ENCODE peak calls at places on chromosomes 16 and 17, in nine cellular contexts. M is A549, Y is HCT116, T is K562, W is GM23338, R is SK-N-SH, N is HL-60, Q is GM12878, O is HepG2. D is an unnamed sample.

GRCh38 chr17:48544356-48545021 is 420 bp downstream of the HOXB2 start:
- DNase-seq in M (no peak), Y (no peak), T (peak; percentile 61), W (peak; percentile 77), R (no peak), N (no peak), Q (no peak), O (no peak), D (no peak)

GRCh38 chr16:361872-362701 is 8.3 kb downstream of the MRPL28 start:
- DNase-seq in M (peak; percentile 94), Y (peak; percentile 43), T (peak; percentile 57), W (peak; percentile 92), R (peak; percentile 90), N (peak; percentile 84), Q (no peak), O (peak; percentile 75), D (peak; percentile 47)

GRCh38 chr17:30363715-30364202 is 15.0 kb upstream of the CPD start:
- DNase-seq in M (no peak), Y (no peak), T (no peak), W (no peak), R (no peak), N (peak; percentile 97), Q (peak; percentile 99), O (no peak), D (peak; percentile 65)

GRCh38 chr16:24508614-24509013 is 30.8 kb upstream of the RBBP6 start:
- DNase-seq in M (no peak), Y (no peak), T (no peak), W (no peak), R (no peak), N (no peak), Q (no peak), O (no peak), D (no peak)

GRCh38 chr16:81582655-81583441 is 138.2 kb downstream of the CMIP start:
- DNase-seq in M (no peak), Y (no peak), T (no peak), W (no peak), R (no peak), N (no peak), Q (no peak), O (peak; percentile 79), D (no peak)

GRCh38 chr16:20241321-20241720 is 86.0 kb downstream of the GP2 start:
- DNase-seq in M (no peak), Y (no peak), T (no peak), W (no peak), R (no peak), N (peak; percentile 63), Q (no peak), O (no peak), D (no peak)

GRCh38 chr16:69726313-69727060 is at the start of gene NQO1:
- DNase-seq in M (peak; percentile 95), Y (peak; percentile 92), T (peak; percentile 96), W (peak; percentile 98), R (peak; percentile 94), N (peak; percentile 93), Q (peak; percentile 81), O (peak; percentile 96), D (peak; percentile 83)

GRCh38 chr17:65498831-65499230 is 62.6 kb downstream of the AXIN2 start:
- DNase-seq in M (no peak), Y (no peak), T (no peak), W (no peak), R (no peak), N (no peak), Q (no peak), O (no peak), D (no peak)

GRCh38 chr17:19316756-19317358 is 45.7 kb downstream of the B9D1 start:
- DNase-seq in M (no peak), Y (no peak), T (no peak), W (no peak), R (no peak), N (no peak), Q (no peak), O (no peak), D (no peak)

GRCh38 chr17:64092952-64093451 is 36.9 kb downstream of the ERN1 start:
- DNase-seq in M (no peak), Y (no peak), T (no peak), W (no peak), R (no peak), N (peak; percentile 67), Q (no peak), O (peak; percentile 17), D (no peak)

GRCh38 chr16:24580665-24581064 is 41.3 kb downstream of the RBBP6 start:
- DNase-seq in M (peak; percentile 33), Y (no peak), T (no peak), W (no peak), R (peak; percentile 41), N (no peak), Q (no peak), O (no peak), D (peak; percentile 15)

GRCh38 chr17:17254026-17254425 is 17.1 kb upstream of the FLCN start:
- DNase-seq in M (no peak), Y (no peak), T (no peak), W (no peak), R (no peak), N (peak; percentile 29), Q (no peak), O (no peak), D (no peak)

DNA sequence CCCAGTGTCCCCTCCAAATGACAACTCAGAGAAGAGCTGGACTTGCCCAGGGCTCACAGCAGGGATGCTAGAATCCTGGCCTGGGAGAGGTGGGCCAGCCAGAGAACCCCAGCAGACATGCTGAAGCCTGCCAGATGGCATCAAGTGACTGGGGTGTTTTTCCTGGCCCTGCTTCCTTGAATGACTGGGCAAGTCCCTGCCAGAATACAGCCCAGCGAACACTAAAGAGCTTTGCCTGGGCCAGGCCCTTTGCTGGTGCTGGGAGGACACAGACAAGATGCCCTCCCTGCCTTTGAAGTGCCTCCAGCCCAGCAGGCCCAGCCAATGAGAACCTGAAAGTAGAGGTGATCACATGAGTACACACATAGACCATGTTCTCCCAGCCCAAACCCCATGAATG is 11.5 kb downstream of the ZNF319 start:
- DNase-seq in M (no peak), Y (no peak), T (no peak), W (no peak), R (no peak), N (no peak), Q (no peak), O (no peak), D (no peak)
- TF ChIP-seq REST in M (no peak), Y (no peak), T (no peak), W (no peak), R (no peak), N (no peak), Q (no peak), O (no peak), D (no peak)

GRCh38 chr16:4865231-4865860 is 18.1 kb downstream of the UBN1 start:
- DNase-seq in M (no peak), Y (no peak), T (no peak), W (no peak), R (no peak), N (no peak), Q (no peak), O (no peak), D (no peak)
- TF ChIP-seq REST in M (no peak), Y (no peak), T (no peak), W (no peak), R (no peak), N (no peak), Q (no peak), O (no peak), D (no peak)

DNA sequence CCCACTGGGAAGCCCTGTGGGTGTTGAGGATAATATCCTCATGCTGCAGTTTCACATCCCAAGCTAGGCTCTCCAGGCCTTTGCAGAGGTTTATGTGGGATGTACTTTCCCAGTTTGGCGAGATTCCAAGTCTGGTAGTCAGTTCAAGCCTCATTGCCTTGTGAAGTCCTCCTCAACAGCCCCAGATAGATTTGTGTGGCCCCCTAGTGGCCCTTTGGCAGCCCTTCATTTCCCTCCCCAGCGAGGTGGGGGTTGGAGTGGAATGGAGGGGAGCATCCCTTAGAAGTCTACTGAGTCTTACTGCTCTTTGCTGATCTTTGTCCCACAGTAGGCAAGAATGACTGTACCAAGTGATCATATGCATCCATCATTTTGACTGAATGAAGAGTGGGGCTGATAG is 137.9 kb downstream of the CDH11 start:
- DNase-seq in M (no peak), Y (no peak), T (peak; percentile 33), W (peak; percentile 83), R (peak; percentile 32), N (peak; percentile 13), Q (no peak), O (peak; percentile 5), D (no peak)
- TF ChIP-seq REST in M (no peak), Y (no peak), T (no peak), W (no peak), R (no peak), N (no peak), Q (no peak), O (no peak), D (no peak)

GRCh38 chr16:11585460-11586374 is 1.0 kb downstream of the LITAF start:
- DNase-seq in M (no peak), Y (no peak), T (no peak), W (no peak), R (peak; percentile 61), N (peak; percentile 26), Q (no peak), O (peak; percentile 53), D (no peak)
- TF ChIP-seq REST in M (no peak), Y (no peak), T (no peak), W (no peak), R (no peak), N (no peak), Q (no peak), O (no peak), D (no peak)

GRCh38 chr16:3961449-3961849 is 80.9 kb upstream of the CREBBP start:
- DNase-seq in M (peak; percentile 41), Y (no peak), T (peak; percentile 40), W (peak; percentile 48), R (no peak), N (no peak), Q (no peak), O (peak; percentile 65), D (no peak)
- TF ChIP-seq REST in M (no peak), Y (no peak), T (no peak), W (no peak), R (no peak), N (no peak), Q (no peak), O (no peak), D (no peak)